ENCODE peak calls at places on chromosomes 3 and 15, in eight cellular contexts. One of them, this sample, is unnamed. For H3K27me3, the result is how much of the 10 kb centered on the place peaks cover.

GRCh38 chr15:38427380-38427779 is 26.5 kb upstream of the FAM98B start:
- DNase-seq in PC-3: no peak
- DNase-seq in hepatocyte: no peak
- DNase-seq in MM.1S: no peak
- DNase-seq in GM23248: no peak
- DNase-seq in HCT116: no peak
- DNase-seq in SK-N-SH: no peak
- DNase-seq in GM23338: peak
- DNase-seq in this sample: no peak

GRCh38 chr15:31254431-31255175 is 72.0 kb upstream of the KLF13 start:
- DNase-seq in GM23248: peak
- DNase-seq in MM.1S: no peak
- DNase-seq in hepatocyte: peak
- DNase-seq in HCT116: no peak
- DNase-seq in GM23338: no peak
- DNase-seq in PC-3: peak
- DNase-seq in SK-N-SH: no peak
- DNase-seq in this sample: no peak

GRCh38 chr3:194584866-194585265 is 48.4 kb downstream of the TMEM44 start:
- DNase-seq in PC-3: peak
- DNase-seq in GM23248: peak
- DNase-seq in MM.1S: no peak
- DNase-seq in SK-N-SH: no peak
- DNase-seq in hepatocyte: no peak
- DNase-seq in GM23338: no peak
- DNase-seq in HCT116: no peak
- DNase-seq in this sample: no peak

GRCh38 chr3:163914567-163914966 is 1163.7 kb downstream of the SI start:
- DNase-seq in PC-3: no peak
- DNase-seq in MM.1S: no peak
- DNase-seq in GM23338: peak
- DNase-seq in hepatocyte: no peak
- DNase-seq in GM23248: no peak
- DNase-seq in SK-N-SH: no peak
- DNase-seq in HCT116: no peak
- DNase-seq in this sample: no peak

GRCh38 chr15:52010633-52011595 is 8.1 kb upstream of the MAPK6 start:
- DNase-seq in GM23248: peak
- DNase-seq in hepatocyte: no peak
- DNase-seq in GM23338: no peak
- DNase-seq in PC-3: peak
- DNase-seq in SK-N-SH: no peak
- DNase-seq in HCT116: peak
- DNase-seq in MM.1S: no peak
- DNase-seq in this sample: no peak

GRCh38 chr15:100112636-100113305 is 229.0 kb downstream of the ADAMTS17 start:
- DNase-seq in GM23248: no peak
- DNase-seq in MM.1S: no peak
- DNase-seq in SK-N-SH: no peak
- DNase-seq in GM23338: no peak
- DNase-seq in hepatocyte: no peak
- DNase-seq in HCT116: no peak
- DNase-seq in PC-3: no peak
- DNase-seq in this sample: no peak

GRCh38 chr3:77943598-77943997 is 903.7 kb downstream of the ROBO2 start:
- DNase-seq in GM23338: no peak
- DNase-seq in MM.1S: no peak
- DNase-seq in PC-3: no peak
- DNase-seq in hepatocyte: no peak
- DNase-seq in GM23248: no peak
- DNase-seq in HCT116: no peak
- DNase-seq in SK-N-SH: no peak
- DNase-seq in this sample: no peak

GRCh38 chr3:141498592-141499223 is 11.9 kb downstream of the RASA2 start:
- DNase-seq in GM23338: peak
- DNase-seq in MM.1S: peak
- DNase-seq in GM23248: no peak
- DNase-seq in HCT116: no peak
- DNase-seq in hepatocyte: no peak
- DNase-seq in PC-3: no peak
- DNase-seq in SK-N-SH: no peak
- DNase-seq in this sample: no peak

GRCh38 chr3:196322-197153 is at the start of gene CHL1:
- DNase-seq in hepatocyte: peak
- DNase-seq in PC-3: no peak
- DNase-seq in SK-N-SH: peak
- DNase-seq in HCT116: no peak
- DNase-seq in MM.1S: no peak
- DNase-seq in GM23338: peak
- DNase-seq in GM23248: no peak
- DNase-seq in this sample: peak

GRCh38 chr3:46978985-46979944 is at the start of gene NBEAL2:
- DNase-seq in PC-3: peak
- DNase-seq in HCT116: peak
- DNase-seq in GM23338: peak
- DNase-seq in MM.1S: peak
- DNase-seq in GM23248: peak
- DNase-seq in hepatocyte: peak
- DNase-seq in SK-N-SH: peak
- DNase-seq in this sample: peak

GRCh38 chr3:106403746-106404145 is 534.9 kb upstream of the CBLB start:
- DNase-seq in GM23248: no peak
- DNase-seq in SK-N-SH: no peak
- DNase-seq in hepatocyte: no peak
- DNase-seq in PC-3: no peak
- DNase-seq in MM.1S: no peak
- DNase-seq in GM23338: no peak
- DNase-seq in HCT116: no peak
- DNase-seq in this sample: peak

GRCh38 chr15:79015416-79015815 is 70.6 kb upstream of the CTSH start:
- DNase-seq in PC-3: no peak
- DNase-seq in SK-N-SH: no peak
- DNase-seq in HCT116: no peak
- DNase-seq in hepatocyte: no peak
- DNase-seq in MM.1S: no peak
- DNase-seq in GM23248: no peak
- DNase-seq in GM23338: no peak
- DNase-seq in this sample: no peak

GRCh38 chr15:56934269-56934668 is 15.8 kb downstream of the TCF12 start:
- DNase-seq in HCT116: no peak
- DNase-seq in GM23338: no peak
- DNase-seq in PC-3: no peak
- DNase-seq in SK-N-SH: no peak
- DNase-seq in GM23248: peak
- DNase-seq in MM.1S: no peak
- DNase-seq in hepatocyte: no peak
- DNase-seq in this sample: no peak

GRCh38 chr15:89888214-89888804 is 5.5 kb downstream of the AP3S2 start:
- DNase-seq in SK-N-SH: no peak
- DNase-seq in MM.1S: peak
- DNase-seq in HCT116: peak
- DNase-seq in PC-3: peak
- DNase-seq in hepatocyte: peak
- DNase-seq in GM23338: peak
- DNase-seq in GM23248: peak
- DNase-seq in this sample: peak

GRCh38 chr3:9225268-9225667 is 24.2 kb downstream of the SRGAP3 start:
- DNase-seq in GM23338: peak
- DNase-seq in GM23248: no peak
- DNase-seq in MM.1S: no peak
- DNase-seq in HCT116: no peak
- DNase-seq in SK-N-SH: no peak
- DNase-seq in PC-3: no peak
- DNase-seq in hepatocyte: no peak
- DNase-seq in this sample: no peak

GRCh38 chr3:113167929-113168771 is 43.2 kb upstream of the BOC start:
- DNase-seq in GM23338: no peak
- DNase-seq in GM23248: no peak
- DNase-seq in MM.1S: no peak
- DNase-seq in HCT116: no peak
- DNase-seq in hepatocyte: peak
- DNase-seq in PC-3: no peak
- DNase-seq in SK-N-SH: no peak
- DNase-seq in this sample: no peak

GRCh38 chr15:42032376-42033213 is 11.8 kb upstream of the PLA2G4E start:
- DNase-seq in GM23248: no peak
- DNase-seq in PC-3: no peak
- DNase-seq in SK-N-SH: no peak
- DNase-seq in MM.1S: no peak
- DNase-seq in GM23338: no peak
- DNase-seq in hepatocyte: no peak
- DNase-seq in HCT116: no peak
- DNase-seq in this sample: no peak

GRCh38 chr15:42034628-42035177 is 13.9 kb upstream of the PLA2G4E start:
- DNase-seq in HCT116: no peak
- DNase-seq in GM23338: no peak
- DNase-seq in PC-3: no peak
- DNase-seq in MM.1S: no peak
- DNase-seq in SK-N-SH: no peak
- DNase-seq in hepatocyte: no peak
- DNase-seq in GM23248: no peak
- DNase-seq in this sample: no peak

GRCh38 chr15:42033214-42033873 is 12.5 kb upstream of the PLA2G4E start:
- DNase-seq in GM23338: no peak
- DNase-seq in PC-3: no peak
- DNase-seq in hepatocyte: no peak
- DNase-seq in GM23248: no peak
- DNase-seq in SK-N-SH: no peak
- DNase-seq in MM.1S: no peak
- DNase-seq in HCT116: no peak
- DNase-seq in this sample: no peak

GRCh38 chr15:42027521-42027920 is 6.7 kb upstream of the PLA2G4E start:
- DNase-seq in SK-N-SH: no peak
- DNase-seq in PC-3: no peak
- DNase-seq in GM23248: no peak
- DNase-seq in HCT116: no peak
- DNase-seq in MM.1S: no peak
- DNase-seq in hepatocyte: no peak
- DNase-seq in GM23338: no peak
- DNase-seq in this sample: no peak

GRCh38 chr15:42031211-42031915 is 10.5 kb upstream of the PLA2G4E start:
- DNase-seq in SK-N-SH: no peak
- DNase-seq in hepatocyte: no peak
- DNase-seq in GM23338: no peak
- DNase-seq in MM.1S: no peak
- DNase-seq in HCT116: no peak
- DNase-seq in GM23248: no peak
- DNase-seq in PC-3: no peak
- DNase-seq in this sample: no peak
- H3K27me3 ChIP-seq in SK-N-SH: under half
- H3K27me3 ChIP-seq in hepatocyte: under half
- H3K27me3 ChIP-seq in GM23338: under half
- H3K27me3 ChIP-seq in MM.1S: under half
- H3K27me3 ChIP-seq in HCT116: under half
- H3K27me3 ChIP-seq in GM23248: under half
- H3K27me3 ChIP-seq in PC-3: under half
- H3K27me3 ChIP-seq in this sample: under half

GRCh38 chr3:43477600-43477999 is 144.2 kb downstream of the ANO10 start:
- DNase-seq in SK-N-SH: no peak
- DNase-seq in PC-3: no peak
- DNase-seq in MM.1S: no peak
- DNase-seq in GM23248: no peak
- DNase-seq in GM23338: no peak
- DNase-seq in HCT116: no peak
- DNase-seq in hepatocyte: no peak
- DNase-seq in this sample: no peak
- H3K4me3 ChIP-seq in SK-N-SH: no peak
- H3K4me3 ChIP-seq in PC-3: no peak
- H3K4me3 ChIP-seq in MM.1S: no peak
- H3K4me3 ChIP-seq in GM23248: no peak
- H3K4me3 ChIP-seq in GM23338: no peak
- H3K4me3 ChIP-seq in HCT116: no peak
- H3K4me3 ChIP-seq in hepatocyte: no peak
- H3K4me3 ChIP-seq in this sample: no peak

DNA sequence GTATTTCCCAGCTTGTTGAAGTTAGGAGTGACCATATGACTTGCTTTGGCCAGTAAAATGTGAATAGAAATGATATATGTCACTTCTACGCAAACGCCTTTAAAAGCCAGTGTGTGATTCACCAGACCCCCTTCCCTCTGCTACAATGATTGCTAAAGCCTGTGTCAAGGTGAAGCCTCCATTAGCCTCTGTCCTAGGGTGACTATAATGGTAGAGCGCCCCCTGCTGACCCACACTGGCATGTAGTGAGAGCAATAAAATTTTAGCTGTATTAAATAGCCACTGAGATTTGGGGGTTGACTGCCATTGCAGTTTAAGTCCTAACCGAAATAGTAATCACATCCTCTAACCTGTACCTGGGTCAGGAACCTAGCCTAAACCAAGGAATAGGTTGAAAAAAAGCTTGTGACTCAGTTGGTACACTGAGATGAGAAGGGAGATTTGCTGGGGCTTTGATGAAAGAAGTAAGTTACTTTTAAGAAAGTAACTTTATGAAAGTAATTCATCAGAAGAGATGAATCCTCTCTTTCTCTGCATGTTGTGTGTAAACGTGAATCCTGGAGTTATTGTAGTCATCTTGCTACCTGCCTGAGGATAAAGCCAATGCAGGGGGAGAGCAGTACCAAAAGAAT is 52.6 kb downstream of the GTF2E1 start:
- DNase-seq in hepatocyte: peak
- DNase-seq in SK-N-SH: peak
- DNase-seq in MM.1S: peak
- DNase-seq in HCT116: peak
- DNase-seq in GM23248: peak
- DNase-seq in PC-3: peak
- DNase-seq in GM23338: peak
- DNase-seq in this sample: peak
- TF ChIP-seq EZH2phosphoT487 in hepatocyte: no peak
- TF ChIP-seq EZH2phosphoT487 in SK-N-SH: no peak
- TF ChIP-seq EZH2phosphoT487 in MM.1S: no peak
- TF ChIP-seq EZH2phosphoT487 in HCT116: no peak
- TF ChIP-seq EZH2phosphoT487 in GM23248: no peak
- TF ChIP-seq EZH2phosphoT487 in PC-3: no peak
- TF ChIP-seq EZH2phosphoT487 in GM23338: no peak
- TF ChIP-seq EZH2phosphoT487 in this sample: no peak

GRCh38 chr3:50523170-50523865 is 19.9 kb upstream of the CACNA2D2 start:
- DNase-seq in SK-N-SH: no peak
- DNase-seq in HCT116: no peak
- DNase-seq in GM23338: no peak
- DNase-seq in hepatocyte: no peak
- DNase-seq in GM23248: no peak
- DNase-seq in PC-3: no peak
- DNase-seq in MM.1S: no peak
- DNase-seq in this sample: peak

GRCh38 chr3:50521572-50521971 is 18.1 kb upstream of the CACNA2D2 start:
- DNase-seq in PC-3: no peak
- DNase-seq in GM23338: no peak
- DNase-seq in SK-N-SH: no peak
- DNase-seq in GM23248: no peak
- DNase-seq in HCT116: no peak
- DNase-seq in MM.1S: no peak
- DNase-seq in hepatocyte: no peak
- DNase-seq in this sample: no peak

GRCh38 chr3:50518441-50518840 is 15.0 kb upstream of the CACNA2D2 start:
- DNase-seq in GM23248: no peak
- DNase-seq in SK-N-SH: no peak
- DNase-seq in HCT116: no peak
- DNase-seq in GM23338: no peak
- DNase-seq in hepatocyte: no peak
- DNase-seq in PC-3: no peak
- DNase-seq in MM.1S: no peak
- DNase-seq in this sample: no peak

GRCh38 chr3:50519471-50520089 is 16.1 kb upstream of the CACNA2D2 start:
- DNase-seq in PC-3: peak
- DNase-seq in MM.1S: peak
- DNase-seq in GM23338: peak
- DNase-seq in SK-N-SH: peak
- DNase-seq in GM23248: peak
- DNase-seq in HCT116: peak
- DNase-seq in hepatocyte: peak
- DNase-seq in this sample: peak

GRCh38 chr3:50520849-50521248 is 17.4 kb upstream of the CACNA2D2 start:
- DNase-seq in PC-3: no peak
- DNase-seq in GM23248: no peak
- DNase-seq in HCT116: no peak
- DNase-seq in MM.1S: no peak
- DNase-seq in GM23338: no peak
- DNase-seq in SK-N-SH: no peak
- DNase-seq in hepatocyte: no peak
- DNase-seq in this sample: no peak
- H3K27me3 ChIP-seq in PC-3: under half
- H3K27me3 ChIP-seq in GM23248: under half
- H3K27me3 ChIP-seq in HCT116: under half
- H3K27me3 ChIP-seq in MM.1S: half or more
- H3K27me3 ChIP-seq in GM23338: under half
- H3K27me3 ChIP-seq in SK-N-SH: under half
- H3K27me3 ChIP-seq in hepatocyte: under half
- H3K27me3 ChIP-seq in this sample: under half